ENCODE peak calls at places on chromosomes 4 and X, in seven cellular contexts. One of them, this sample, is unnamed.

GRCh38 chr4:185134176-185134869 is 8.7 kb upstream of the SLC25A4 start:
- DNase-seq in ovary: no peak
- DNase-seq in tibial nerve: no peak
- DNase-seq in Peyer's patch: no peak
- DNase-seq in lower leg skin: no peak
- DNase-seq in HepG2: peak
- DNase-seq in A549: peak
- DNase-seq in this sample: peak

GRCh38 chrX:30283456-30284200 is 25.6 kb downstream of the NR0B1 start:
- DNase-seq in Peyer's patch: no peak
- DNase-seq in ovary: no peak
- DNase-seq in A549: peak
- DNase-seq in tibial nerve: no peak
- DNase-seq in HepG2: peak
- DNase-seq in lower leg skin: no peak
- DNase-seq in this sample: peak

GRCh38 chrX:18931972-18932371 is 51.9 kb downstream of the PHKA2 start:
- DNase-seq in HepG2: peak
- DNase-seq in lower leg skin: no peak
- DNase-seq in A549: peak
- DNase-seq in Peyer's patch: no peak
- DNase-seq in tibial nerve: no peak
- DNase-seq in ovary: no peak
- DNase-seq in this sample: no peak

GRCh38 chr4:74032064-74032463 is 6.4 kb downstream of the CXCL3 start:
- DNase-seq in tibial nerve: no peak
- DNase-seq in Peyer's patch: no peak
- DNase-seq in lower leg skin: no peak
- DNase-seq in A549: no peak
- DNase-seq in ovary: no peak
- DNase-seq in HepG2: no peak
- DNase-seq in this sample: no peak

GRCh38 chr4:120156115-120156718 is 89.6 kb upstream of the MAD2L1 start:
- DNase-seq in tibial nerve: no peak
- DNase-seq in HepG2: peak
- DNase-seq in Peyer's patch: no peak
- DNase-seq in A549: peak
- DNase-seq in lower leg skin: no peak
- DNase-seq in ovary: peak
- DNase-seq in this sample: peak

GRCh38 chr4:80963051-80963450 is 67.5 kb upstream of the BMP3 start:
- DNase-seq in lower leg skin: no peak
- DNase-seq in A549: peak
- DNase-seq in ovary: no peak
- DNase-seq in Peyer's patch: no peak
- DNase-seq in HepG2: no peak
- DNase-seq in tibial nerve: no peak
- DNase-seq in this sample: no peak

GRCh38 chr4:39335566-39335965 is 30.6 kb downstream of the RFC1 start:
- DNase-seq in A549: no peak
- DNase-seq in ovary: no peak
- DNase-seq in lower leg skin: no peak
- DNase-seq in Peyer's patch: no peak
- DNase-seq in HepG2: no peak
- DNase-seq in tibial nerve: no peak
- DNase-seq in this sample: no peak

GRCh38 chr4:40998680-40999358 is 215.5 kb downstream of the APBB2 start:
- DNase-seq in lower leg skin: peak
- DNase-seq in ovary: no peak
- DNase-seq in A549: peak
- DNase-seq in tibial nerve: no peak
- DNase-seq in Peyer's patch: no peak
- DNase-seq in HepG2: no peak
- DNase-seq in this sample: peak

GRCh38 chrX:56233682-56234081 is 1.5 kb downstream of the KLF8 start:
- DNase-seq in A549: peak
- DNase-seq in Peyer's patch: peak
- DNase-seq in tibial nerve: peak
- DNase-seq in HepG2: no peak
- DNase-seq in ovary: peak
- DNase-seq in lower leg skin: peak
- DNase-seq in this sample: peak

GRCh38 chrX:120021927-120022326 is 55.6 kb downstream of the RHOXF2B start:
- DNase-seq in tibial nerve: no peak
- DNase-seq in HepG2: peak
- DNase-seq in Peyer's patch: no peak
- DNase-seq in A549: no peak
- DNase-seq in ovary: no peak
- DNase-seq in lower leg skin: no peak
- DNase-seq in this sample: no peak

GRCh38 chr4:3036131-3036952 is 38.0 kb downstream of the HTT-AS start:
- DNase-seq in HepG2: peak
- DNase-seq in Peyer's patch: no peak
- DNase-seq in A549: no peak
- DNase-seq in tibial nerve: no peak
- DNase-seq in ovary: no peak
- DNase-seq in lower leg skin: no peak
- DNase-seq in this sample: no peak

GRCh38 chr4:150818129-150818528 is 197.0 kb downstream of the LRBA start:
- DNase-seq in lower leg skin: no peak
- DNase-seq in tibial nerve: no peak
- DNase-seq in Peyer's patch: no peak
- DNase-seq in HepG2: no peak
- DNase-seq in A549: no peak
- DNase-seq in ovary: no peak
- DNase-seq in this sample: no peak

GRCh38 chr4:11004818-11005217 is 320.2 kb upstream of the CLNK start:
- DNase-seq in HepG2: no peak
- DNase-seq in ovary: no peak
- DNase-seq in A549: no peak
- DNase-seq in tibial nerve: no peak
- DNase-seq in Peyer's patch: no peak
- DNase-seq in lower leg skin: no peak
- DNase-seq in this sample: no peak

GRCh38 chr4:152535236-152535902 is 523 bp downstream of the FBXW7 start:
- DNase-seq in tibial nerve: no peak
- DNase-seq in Peyer's patch: peak
- DNase-seq in HepG2: no peak
- DNase-seq in A549: no peak
- DNase-seq in lower leg skin: no peak
- DNase-seq in ovary: peak
- DNase-seq in this sample: no peak

GRCh38 chrX:18810416-18810815 is 103.0 kb downstream of the PPEF1 start:
- DNase-seq in HepG2: no peak
- DNase-seq in tibial nerve: no peak
- DNase-seq in A549: no peak
- DNase-seq in Peyer's patch: no peak
- DNase-seq in ovary: no peak
- DNase-seq in lower leg skin: no peak
- DNase-seq in this sample: no peak

GRCh38 chrX:132491191-132491590 is 2.4 kb upstream of the MBNL3 start:
- DNase-seq in lower leg skin: peak
- DNase-seq in tibial nerve: no peak
- DNase-seq in ovary: no peak
- DNase-seq in A549: peak
- DNase-seq in Peyer's patch: peak
- DNase-seq in HepG2: peak
- DNase-seq in this sample: no peak

GRCh38 chr4:67151376-67152343 is 393.6 kb downstream of the CENPC start:
- DNase-seq in ovary: no peak
- DNase-seq in A549: no peak
- DNase-seq in lower leg skin: no peak
- DNase-seq in HepG2: no peak
- DNase-seq in tibial nerve: no peak
- DNase-seq in Peyer's patch: no peak
- DNase-seq in this sample: no peak

GRCh38 chrX:115339441-115340025 is 50.0 kb downstream of the LUZP4 start:
- DNase-seq in A549: no peak
- DNase-seq in HepG2: no peak
- DNase-seq in lower leg skin: no peak
- DNase-seq in ovary: no peak
- DNase-seq in tibial nerve: no peak
- DNase-seq in Peyer's patch: no peak
- DNase-seq in this sample: no peak

GRCh38 chr4:1026115-1026514 is 14.7 kb downstream of the FGFRL1 start:
- DNase-seq in tibial nerve: no peak
- DNase-seq in ovary: no peak
- DNase-seq in Peyer's patch: peak
- DNase-seq in HepG2: no peak
- DNase-seq in lower leg skin: no peak
- DNase-seq in A549: no peak
- DNase-seq in this sample: no peak

GRCh38 chr4:20882500-20882899 is 182.2 kb downstream of the PACRGL start:
- DNase-seq in HepG2: no peak
- DNase-seq in ovary: no peak
- DNase-seq in lower leg skin: no peak
- DNase-seq in A549: no peak
- DNase-seq in Peyer's patch: no peak
- DNase-seq in tibial nerve: no peak
- DNase-seq in this sample: no peak

GRCh38 chrX:10235851-10236250 is 79.1 kb downstream of the CLCN4 start:
- DNase-seq in ovary: no peak
- DNase-seq in A549: no peak
- DNase-seq in tibial nerve: no peak
- DNase-seq in lower leg skin: no peak
- DNase-seq in Peyer's patch: no peak
- DNase-seq in HepG2: peak
- DNase-seq in this sample: no peak

GRCh38 chr4:151371045-151371605 is 37.9 kb upstream of the FHIP1A start:
- DNase-seq in Peyer's patch: no peak
- DNase-seq in HepG2: no peak
- DNase-seq in tibial nerve: no peak
- DNase-seq in A549: no peak
- DNase-seq in ovary: no peak
- DNase-seq in lower leg skin: no peak
- DNase-seq in this sample: no peak

GRCh38 chr4:152500798-152501434 is 35.0 kb downstream of the FBXW7 start:
- DNase-seq in ovary: peak
- DNase-seq in lower leg skin: peak
- DNase-seq in Peyer's patch: peak
- DNase-seq in HepG2: peak
- DNase-seq in A549: peak
- DNase-seq in tibial nerve: no peak
- DNase-seq in this sample: peak

DNA sequence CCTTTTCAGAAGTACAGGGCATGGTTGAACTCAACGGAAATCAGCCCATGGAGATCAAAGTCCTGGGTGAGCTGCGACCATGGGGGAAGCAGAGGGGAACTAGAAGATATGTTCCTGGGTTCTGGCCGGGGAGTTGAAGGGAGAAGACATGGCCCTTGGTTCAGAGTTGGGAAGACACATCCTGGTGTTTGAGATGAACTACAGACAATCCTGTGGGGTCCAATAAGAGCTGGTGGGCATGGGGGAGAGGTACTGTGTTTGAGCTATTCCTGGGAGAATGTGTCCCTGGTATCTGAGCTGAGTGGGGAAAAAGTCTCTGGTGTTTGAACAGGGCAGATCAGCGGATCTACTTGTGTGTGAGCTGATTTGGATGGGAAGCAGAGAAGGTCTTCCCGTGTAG is 7.9 kb downstream of the UBA1 start:
- DNase-seq in lower leg skin: no peak
- DNase-seq in ovary: no peak
- DNase-seq in A549: no peak
- DNase-seq in tibial nerve: no peak
- DNase-seq in Peyer's patch: no peak
- DNase-seq in HepG2: no peak
- DNase-seq in this sample: no peak
- TF ChIP-seq POLR2A in lower leg skin: no peak
- TF ChIP-seq POLR2A in ovary: no peak
- TF ChIP-seq POLR2A in A549: no peak
- TF ChIP-seq POLR2A in tibial nerve: no peak
- TF ChIP-seq POLR2A in Peyer's patch: no peak
- TF ChIP-seq POLR2A in HepG2: no peak
- TF ChIP-seq POLR2A in this sample: no peak

DNA sequence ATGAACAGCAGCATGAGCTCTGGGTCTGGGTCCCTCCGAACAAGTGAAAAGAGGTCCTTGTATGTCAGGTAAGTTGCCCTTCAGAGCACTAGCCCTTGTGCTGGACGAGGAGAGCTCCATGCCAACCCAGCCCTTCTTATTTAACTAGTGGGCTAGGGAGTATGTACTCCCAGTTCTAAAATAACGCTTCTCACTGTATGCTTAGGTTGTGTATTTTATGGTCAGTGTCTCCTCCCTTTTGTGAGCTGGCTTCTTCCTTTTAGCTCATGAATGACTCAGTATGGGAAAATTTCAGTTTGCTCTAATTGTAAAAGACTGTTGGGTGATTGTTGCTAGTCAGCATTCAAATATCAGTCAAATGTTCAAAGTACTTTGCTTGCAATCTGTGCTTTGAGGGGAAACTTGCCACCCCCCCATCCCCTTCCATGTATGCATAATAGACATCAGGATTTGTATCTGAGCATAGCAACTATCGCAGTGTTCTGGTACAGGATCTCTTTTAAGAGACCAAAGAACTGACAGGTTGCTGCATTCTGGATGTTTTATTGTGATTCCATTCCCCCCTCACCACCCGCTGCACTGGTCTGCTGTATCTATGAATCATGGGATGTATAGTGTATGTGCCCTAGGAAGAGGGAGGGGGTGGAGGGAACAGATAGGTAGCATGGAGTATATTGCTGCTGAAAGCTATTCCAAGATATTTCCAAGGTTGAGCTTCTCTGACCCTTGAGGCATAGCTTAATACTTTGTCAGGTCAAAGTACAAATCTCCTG is 34.7 kb downstream of the DLG3 start:
- DNase-seq in ovary: no peak
- DNase-seq in lower leg skin: no peak
- DNase-seq in HepG2: peak
- DNase-seq in A549: peak
- DNase-seq in tibial nerve: no peak
- DNase-seq in Peyer's patch: no peak
- DNase-seq in this sample: no peak
- TF ChIP-seq POLR2A in ovary: no peak
- TF ChIP-seq POLR2A in lower leg skin: no peak
- TF ChIP-seq POLR2A in HepG2: no peak
- TF ChIP-seq POLR2A in A549: no peak
- TF ChIP-seq POLR2A in tibial nerve: no peak
- TF ChIP-seq POLR2A in Peyer's patch: no peak
- TF ChIP-seq POLR2A in this sample: no peak

GRCh38 chr4:26787461-26788340 is 72.9 kb upstream of the STIM2 start:
- DNase-seq in ovary: peak
- DNase-seq in lower leg skin: no peak
- DNase-seq in A549: peak
- DNase-seq in tibial nerve: no peak
- DNase-seq in HepG2: peak
- DNase-seq in Peyer's patch: no peak
- DNase-seq in this sample: peak
- TF ChIP-seq POLR2A in ovary: no peak
- TF ChIP-seq POLR2A in lower leg skin: no peak
- TF ChIP-seq POLR2A in A549: no peak
- TF ChIP-seq POLR2A in tibial nerve: no peak
- TF ChIP-seq POLR2A in HepG2: no peak
- TF ChIP-seq POLR2A in Peyer's patch: no peak
- TF ChIP-seq POLR2A in this sample: no peak

DNA sequence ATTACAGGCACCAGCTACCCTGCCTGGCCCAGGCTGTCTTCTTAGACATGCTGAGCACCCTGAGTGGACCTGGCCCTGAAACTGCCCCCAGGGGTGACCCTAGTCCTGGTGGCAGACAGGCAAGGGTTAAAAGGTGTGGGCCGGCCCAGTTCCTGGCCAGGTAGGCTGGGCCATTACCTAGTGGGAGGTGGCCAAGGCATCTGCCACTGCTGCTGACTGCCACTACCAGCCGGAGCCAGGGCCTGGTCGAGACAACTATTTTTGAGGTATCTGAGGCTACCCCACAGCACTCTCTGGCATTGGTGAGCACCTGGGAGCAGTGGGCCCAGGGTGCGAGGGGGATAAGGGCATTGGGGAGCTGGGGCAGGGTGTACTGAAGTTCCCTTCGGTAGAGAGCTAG is at the start of gene CCDC120:
- DNase-seq in ovary: no peak
- DNase-seq in tibial nerve: no peak
- DNase-seq in HepG2: no peak
- DNase-seq in lower leg skin: no peak
- DNase-seq in Peyer's patch: no peak
- DNase-seq in A549: no peak
- DNase-seq in this sample: no peak
- TF ChIP-seq POLR2A in ovary: no peak
- TF ChIP-seq POLR2A in tibial nerve: no peak
- TF ChIP-seq POLR2A in HepG2: no peak
- TF ChIP-seq POLR2A in lower leg skin: no peak
- TF ChIP-seq POLR2A in Peyer's patch: peak
- TF ChIP-seq POLR2A in A549: no peak
- TF ChIP-seq POLR2A in this sample: no peak

This sample was measured in HCT116.